ENCODE peak calls at places on chromosomes 12 and 14, in ten cellular contexts. V is GF-D8; G is NCI-H748 treated with DMSO at 0.1 percent for 48 hours; J is H54; C is iris pigment epithelial cell; Y is neural crest cell; I is activated CD4-positive, CD25-positive, alpha-beta regulatory T cell; F is brain microvascular endothelial cell; P is activated CD8-positive, alpha-beta memory T cell treated with anti-CD3 and anti-CD28 coated beads, Interleukin-2, amount 50 U/mL, for 4 hours; W is epithelial cell of esophagus. X is an unnamed sample.

GRCh38 chr14:93016275-93016845 is 93.4 kb downstream of the CHGA start:
- DNase-seq in W (no peak), P (no peak), I (no peak), V (no peak), F (no peak), G (no peak), Y (no peak), C (no peak), J (no peak), X (no peak)

GRCh38 chr12:48036818-48037217 is 32.5 kb upstream of the COL2A1 start:
- DNase-seq in W (no peak), V (no peak), G (no peak), Y (no peak), J (no peak), C (no peak), F (no peak), P (no peak), I (no peak), X (no peak)

GRCh38 chr12:101474711-101475386 is at the start of gene SPIC:
- DNase-seq in J (no peak), C (no peak), F (no peak), G (no peak), P (no peak), Y (no peak), W (no peak), I (no peak), V (no peak), X (no peak)

GRCh38 chr12:132456944-132457495 is 32.9 kb upstream of the FBRSL1 start:
- DNase-seq in C (no peak), I (no peak), J (no peak), Y (no peak), W (no peak), F (no peak), P (no peak), V (no peak), G (no peak), X (no peak)

GRCh38 chr12:119235352-119235751 is 56.6 kb downstream of the HSPB8 start:
- DNase-seq in I (no peak), G (peak), P (no peak), Y (no peak), V (no peak), J (no peak), C (no peak), F (no peak), W (no peak), X (no peak)

GRCh38 chr14:34699873-34700621 is 14.3 kb downstream of the CFL2 start:
- DNase-seq in I (no peak), V (no peak), F (peak), W (peak), Y (no peak), G (no peak), C (peak), P (no peak), J (no peak), X (no peak)

GRCh38 chr12:106247731-106248176 is at the start of gene CKAP4:
- DNase-seq in C (peak), G (peak), P (peak), Y (peak), J (peak), I (no peak), W (peak), V (no peak), F (peak), X (peak)

GRCh38 chr12:32559434-32559833 is 119.7 kb upstream of the DNM1L start:
- DNase-seq in F (no peak), W (no peak), I (no peak), P (no peak), G (no peak), J (no peak), V (no peak), C (no peak), Y (no peak), X (no peak)

GRCh38 chr12:3897400-3897910 is 24.3 kb upstream of the PARP11 start:
- DNase-seq in F (no peak), Y (no peak), P (no peak), V (peak), I (no peak), J (no peak), W (no peak), G (no peak), C (no peak), X (no peak)

GRCh38 chr14:57302883-57303282 is 34.1 kb downstream of the AP5M1 start:
- DNase-seq in J (no peak), I (no peak), P (no peak), W (no peak), V (no peak), C (peak), Y (no peak), G (no peak), F (no peak), X (no peak)

GRCh38 chr14:105203057-105203494 is 22.0 kb upstream of the NUDT14 start:
- DNase-seq in P (peak), V (no peak), C (peak), Y (peak), F (peak), I (peak), W (peak), J (peak), G (peak), X (no peak)

GRCh38 chr12:11729008-11729407 is 79.5 kb downstream of the ETV6 start:
- DNase-seq in W (peak), V (no peak), C (no peak), I (no peak), Y (no peak), J (no peak), P (no peak), G (no peak), F (no peak), X (no peak)

GRCh38 chr14:23301288-23301968 is 1.2 kb downstream of the PPP1R3E start:
- DNase-seq in V (peak), Y (peak), W (peak), P (peak), C (peak), G (peak), I (peak), F (peak), J (peak), X (peak)

GRCh38 chr14:21486640-21487087 is 9.7 kb downstream of the TOX4 start:
- DNase-seq in F (peak), I (no peak), G (no peak), J (no peak), P (no peak), V (no peak), C (peak), Y (no peak), W (no peak), X (no peak)

GRCh38 chr12:115155665-115156645 is 472.0 kb upstream of the TBX3 start:
- DNase-seq in V (no peak), F (peak), W (peak), Y (no peak), I (no peak), G (no peak), J (peak), C (peak), P (no peak), X (no peak)

GRCh38 chr14:31746326-31746725 is 185.1 kb downstream of the NUBPL start:
- DNase-seq in I (no peak), Y (no peak), W (no peak), V (no peak), J (no peak), P (no peak), G (no peak), F (no peak), C (no peak), X (no peak)

GRCh38 chr12:6391013-6391412 is 7.1 kb downstream of the LTBR start:
- DNase-seq in J (no peak), V (no peak), F (no peak), G (no peak), I (no peak), C (no peak), Y (no peak), P (no peak), W (no peak), X (no peak)

GRCh38 chr12:120010661-120011230 is 21.7 kb downstream of the BICDL1 start:
- DNase-seq in W (peak), I (no peak), V (no peak), P (no peak), F (no peak), Y (no peak), G (no peak), C (no peak), J (no peak), X (no peak)

GRCh38 chr14:105486974-105487448 is 325 bp downstream of the CRIP1 start:
- DNase-seq in F (no peak), C (no peak), G (peak), V (no peak), Y (no peak), P (peak), J (no peak), I (no peak), W (no peak), X (no peak)

GRCh38 chr12:56296207-56296785 is 3.8 kb downstream of the CS start:
- DNase-seq in C (peak), J (no peak), V (peak), I (no peak), W (no peak), G (no peak), F (no peak), Y (no peak), P (no peak), X (no peak)

GRCh38 chr14:35821546-35822411 is 4.4 kb upstream of the BRMS1L start:
- DNase-seq in F (peak), W (peak), V (peak), J (peak), G (peak), Y (no peak), C (peak), I (no peak), P (no peak), X (no peak)

GRCh38 chr14:51020024-51020710 is 74.7 kb downstream of the TRIM9 start:
- DNase-seq in J (no peak), I (no peak), F (peak), V (no peak), Y (no peak), W (no peak), G (no peak), C (no peak), P (no peak), X (no peak)

GRCh38 chr14:54650331-54651017 is 83.5 kb downstream of the SAMD4A start:
- DNase-seq in Y (no peak), J (no peak), P (no peak), C (peak), I (no peak), F (peak), V (no peak), W (peak), G (no peak), X (no peak)

GRCh38 chr14:78752789-78753188 is 582.6 kb downstream of the NRXN3 start:
- DNase-seq in F (no peak), J (no peak), V (no peak), P (no peak), G (no peak), C (no peak), I (no peak), W (no peak), Y (no peak), X (no peak)